ENCODE peak calls at places on chromosome 6, in seven cellular contexts. R is uterus, J is ELR, P is EL, U is HT1080, A is SW 1271, H is brain microvascular endothelial cell. T is an unnamed sample.
A peak's percentile ranks its signal among the peaks of the same experiment; 100 is the strongest.

GRCh38 chr6:33080127-33081089 is 4.6 kb downstream of the HLA-DPB1 start:
- DNase-seq in R (peak; percentile 79), J (peak; percentile 68), P (peak; percentile 63), U (peak; percentile 82), A (no peak), H (peak; percentile 77), T (no peak)

GRCh38 chr6:142744836-142745235 is 200.1 kb downstream of the HIVEP2 start:
- DNase-seq in R (no peak), J (peak; percentile 69), P (peak; percentile 54), U (no peak), A (no peak), H (peak; percentile 29), T (peak; percentile 26)

GRCh38 chr6:163098827-163099469 is 315.6 kb upstream of the QKI start:
- DNase-seq in R (peak; percentile 38), J (no peak), P (no peak), U (no peak), A (no peak), H (no peak), T (no peak)

GRCh38 chr6:170137176-170137891 is 153.5 kb downstream of the DLL1 start:
- DNase-seq in R (peak; percentile 73), J (no peak), P (peak; percentile 10), U (no peak), A (no peak), H (no peak), T (no peak)

GRCh38 chr6:162856885-162857284 is 129.1 kb downstream of the PACRG start:
- DNase-seq in R (no peak), J (peak; percentile 88), P (peak; percentile 81), U (peak; percentile 89), A (peak; percentile 4), H (peak; percentile 80), T (peak; percentile 86)

GRCh38 chr6:9204171-9204570 is 768.8 kb upstream of the SLC35B3 start:
- DNase-seq in R (no peak), J (peak; percentile 92), P (peak; percentile 92), U (peak; percentile 80), A (peak; percentile 22), H (peak; percentile 55), T (peak; percentile 90)

GRCh38 chr6:26454641-26455040 is 3.1 kb upstream of the BTN2A1 start:
- DNase-seq in R (no peak), J (no peak), P (no peak), U (no peak), A (no peak), H (no peak), T (no peak)

GRCh38 chr6:167079853-167080297 is 43.0 kb upstream of the CCR6 start:
- DNase-seq in R (no peak), J (no peak), P (no peak), U (no peak), A (no peak), H (no peak), T (no peak)

GRCh38 chr6:76834399-76834798 is 628.9 kb downstream of the HTR1B start:
- DNase-seq in R (no peak), J (no peak), P (no peak), U (no peak), A (no peak), H (no peak), T (no peak)

GRCh38 chr6:168016176-168016620 is 18.7 kb downstream of the KIF25 start:
- DNase-seq in R (no peak), J (no peak), P (no peak), U (no peak), A (no peak), H (no peak), T (no peak)

GRCh38 chr6:157873735-157874344 is 50.8 kb downstream of the SNX9 start:
- DNase-seq in R (peak; percentile 62), J (peak; percentile 80), P (peak; percentile 67), U (peak; percentile 69), A (no peak), H (peak; percentile 63), T (peak; percentile 80)

GRCh38 chr6:25882066-25882496 is 8.0 kb upstream of the SLC17A3 start:
- DNase-seq in R (no peak), J (no peak), P (no peak), U (no peak), A (no peak), H (no peak), T (no peak)

GRCh38 chr6:68642977-68643376 is 7.9 kb downstream of the ADGRB3 start:
- DNase-seq in R (no peak), J (no peak), P (no peak), U (no peak), A (no peak), H (no peak), T (no peak)

GRCh38 chr6:158677906-158678305 is 28.1 kb downstream of the SYTL3 start:
- DNase-seq in R (no peak), J (no peak), P (no peak), U (no peak), A (no peak), H (no peak), T (no peak)

GRCh38 chr6:134003542-134003951 is 48.9 kb downstream of the SLC2A12 start:
- DNase-seq in R (no peak), J (no peak), P (no peak), U (no peak), A (no peak), H (no peak), T (no peak)

GRCh38 chr6:170393033-170393432 is 86.5 kb downstream of the FAM120B start:
- DNase-seq in R (no peak), J (no peak), P (no peak), U (no peak), A (no peak), H (no peak), T (no peak)

GRCh38 chr6:5337573-5337972 is 76.3 kb downstream of the FARS2 start:
- DNase-seq in R (no peak), J (no peak), P (peak; percentile 8), U (no peak), A (no peak), H (peak; percentile 24), T (no peak)

GRCh38 chr6:49202923-49203322 is 260.1 kb downstream of the MMUT start:
- DNase-seq in R (no peak), J (peak; percentile 15), P (peak; percentile 21), U (no peak), A (no peak), H (no peak), T (peak; percentile 1)

GRCh38 chr6:132459605-132459952 is 53.3 kb downstream of the STX7 start:
- DNase-seq in R (no peak), J (no peak), P (no peak), U (no peak), A (no peak), H (no peak), T (no peak)

GRCh38 chr6:26020291-26020982 is 57.8 kb downstream of the TRIM38 start:
- DNase-seq in R (peak; percentile 89), J (peak; percentile 94), P (peak; percentile 95), U (peak; percentile 92), A (peak; percentile 88), H (peak; percentile 83), T (peak; percentile 90)

GRCh38 chr6:42239736-42240375 is 22.2 kb upstream of the MRPS10 start:
- DNase-seq in R (no peak), J (peak; percentile 37), P (peak; percentile 40), U (peak; percentile 60), A (no peak), H (no peak), T (peak; percentile 85)

GRCh38 chr6:148932731-148933130 is 185.9 kb downstream of the UST start:
- DNase-seq in R (no peak), J (no peak), P (no peak), U (no peak), A (no peak), H (peak; percentile 58), T (no peak)

GRCh38 chr6:142927904-142928303 is 17.1 kb downstream of the HIVEP2 start:
- DNase-seq in R (no peak), J (peak; percentile 34), P (no peak), U (no peak), A (no peak), H (no peak), T (no peak)

GRCh38 chr6:5290097-5290496 is 28.8 kb downstream of the FARS2 start:
- DNase-seq in R (no peak), J (no peak), P (no peak), U (no peak), A (no peak), H (no peak), T (no peak)

GRCh38 chr6:139028658-139029469 is at the start of gene ABRACL:
- DNase-seq in R (peak; percentile 63), J (peak; percentile 77), P (peak; percentile 77), U (peak; percentile 71), A (no peak), H (peak; percentile 59), T (peak; percentile 26)

GRCh38 chr6:47241742-47242482 is 67.8 kb downstream of the TNFRSF21 start:
- DNase-seq in R (no peak), J (no peak), P (no peak), U (no peak), A (no peak), H (no peak), T (peak; percentile 45)

GRCh38 chr6:35468980-35469710 is 944 bp downstream of the RPL10A start:
- DNase-seq in R (no peak), J (peak; percentile 21), P (no peak), U (no peak), A (no peak), H (no peak), T (peak; percentile 4)

GRCh38 chr6:85015396-85015990 is 251.1 kb upstream of the TBX18 start:
- DNase-seq in R (no peak), J (peak; percentile 61), P (peak; percentile 45), U (peak; percentile 24), A (no peak), H (peak; percentile 78), T (peak; percentile 64)

GRCh38 chr6:28863607-28864320 is 60.0 kb downstream of the TRIM27 start:
- DNase-seq in R (peak; percentile 68), J (peak; percentile 79), P (peak; percentile 86), U (peak; percentile 85), A (peak; percentile 52), H (peak; percentile 85), T (peak; percentile 81)

GRCh38 chr6:1613631-1614447 is 4.1 kb downstream of the FOXC1 start:
- DNase-seq in R (no peak), J (peak; percentile 54), P (peak; percentile 59), U (peak; percentile 54), A (no peak), H (no peak), T (peak; percentile 47)

GRCh38 chr6:97438011-97438671 is 155.1 kb upstream of the MMS22L start:
- DNase-seq in R (no peak), J (no peak), P (no peak), U (no peak), A (no peak), H (no peak), T (no peak)

GRCh38 chr6:144449218-144449617 is 164.1 kb downstream of the UTRN start:
- DNase-seq in R (no peak), J (no peak), P (no peak), U (no peak), A (no peak), H (no peak), T (no peak)

GRCh38 chr6:3825331-3825831 is 23.8 kb upstream of the FAM50B start:
- DNase-seq in R (peak; percentile 54), J (peak; percentile 85), P (peak; percentile 73), U (peak; percentile 85), A (no peak), H (peak; percentile 85), T (peak; percentile 65)

GRCh38 chr6:4272996-4273395 is 137.6 kb upstream of the ECI2 start:
- DNase-seq in R (no peak), J (no peak), P (no peak), U (no peak), A (no peak), H (no peak), T (no peak)

GRCh38 chr6:138692978-138693909 is 80.3 kb upstream of the CCDC28A start:
- DNase-seq in R (peak; percentile 39), J (peak; percentile 77), P (peak; percentile 75), U (peak; percentile 76), A (peak; percentile 23), H (peak; percentile 38), T (peak; percentile 88)

GRCh38 chr6:149859938-149860337 is 4.2 kb downstream of the LRP11 start:
- DNase-seq in R (no peak), J (no peak), P (no peak), U (no peak), A (no peak), H (no peak), T (no peak)